ENCODE peak calls at places on chromosomes 6 and 20, in eight cellular contexts. M is spleen, T is testis, E is pancreas, S is breast epithelium, W is DND-41, H is Panc1, X is OCI-LY7. J is an unnamed sample.

GRCh38 chr6:25035451-25036435 is 100.0 kb upstream of the RIPOR2 start:
- DNase-seq in S (no peak), W (peak), M (no peak), E (no peak), X (peak), H (no peak), T (no peak), J (no peak)

GRCh38 chr6:111502154-111502553 is 19.1 kb upstream of the REV3L start:
- DNase-seq in T (no peak), W (no peak), M (no peak), H (no peak), X (no peak), E (no peak), S (no peak), J (no peak)

GRCh38 chr6:9224539-9224938 is 789.2 kb upstream of the SLC35B3 start:
- DNase-seq in X (no peak), M (no peak), T (no peak), W (no peak), H (no peak), S (no peak), E (no peak), J (no peak)

GRCh38 chr6:37624121-37624520 is 73.6 kb downstream of the MDGA1 start:
- DNase-seq in T (no peak), X (no peak), W (no peak), H (no peak), E (no peak), S (no peak), M (no peak), J (no peak)

GRCh38 chr6:26243132-26243531 is 121.9 kb upstream of the BTN3A2 start:
- DNase-seq in S (no peak), H (no peak), W (no peak), X (no peak), M (no peak), E (no peak), T (no peak), J (no peak)

GRCh38 chr6:16352258-16352635 is 113.9 kb downstream of the GMPR start:
- DNase-seq in S (no peak), W (no peak), E (no peak), M (no peak), H (no peak), T (no peak), X (no peak), J (no peak)

GRCh38 chr6:37579444-37580067 is 79.9 kb upstream of the CCDC167 start:
- DNase-seq in X (no peak), E (no peak), H (no peak), S (no peak), M (no peak), W (no peak), T (no peak), J (no peak)

GRCh38 chr6:81753709-81754678 is 1.5 kb upstream of the TENT5A start:
- DNase-seq in S (peak), T (peak), X (no peak), H (no peak), M (peak), W (no peak), E (peak), J (peak)

GRCh38 chr20:15909995-15910394 is 663.3 kb downstream of the KIF16B start:
- DNase-seq in H (no peak), E (no peak), M (no peak), S (no peak), W (no peak), X (no peak), T (no peak), J (no peak)

GRCh38 chr20:58810116-58810878 is 40.4 kb downstream of the GNAS-AS1 start:
- DNase-seq in W (no peak), M (no peak), X (no peak), T (no peak), S (no peak), E (no peak), H (no peak), J (no peak)

DNA sequence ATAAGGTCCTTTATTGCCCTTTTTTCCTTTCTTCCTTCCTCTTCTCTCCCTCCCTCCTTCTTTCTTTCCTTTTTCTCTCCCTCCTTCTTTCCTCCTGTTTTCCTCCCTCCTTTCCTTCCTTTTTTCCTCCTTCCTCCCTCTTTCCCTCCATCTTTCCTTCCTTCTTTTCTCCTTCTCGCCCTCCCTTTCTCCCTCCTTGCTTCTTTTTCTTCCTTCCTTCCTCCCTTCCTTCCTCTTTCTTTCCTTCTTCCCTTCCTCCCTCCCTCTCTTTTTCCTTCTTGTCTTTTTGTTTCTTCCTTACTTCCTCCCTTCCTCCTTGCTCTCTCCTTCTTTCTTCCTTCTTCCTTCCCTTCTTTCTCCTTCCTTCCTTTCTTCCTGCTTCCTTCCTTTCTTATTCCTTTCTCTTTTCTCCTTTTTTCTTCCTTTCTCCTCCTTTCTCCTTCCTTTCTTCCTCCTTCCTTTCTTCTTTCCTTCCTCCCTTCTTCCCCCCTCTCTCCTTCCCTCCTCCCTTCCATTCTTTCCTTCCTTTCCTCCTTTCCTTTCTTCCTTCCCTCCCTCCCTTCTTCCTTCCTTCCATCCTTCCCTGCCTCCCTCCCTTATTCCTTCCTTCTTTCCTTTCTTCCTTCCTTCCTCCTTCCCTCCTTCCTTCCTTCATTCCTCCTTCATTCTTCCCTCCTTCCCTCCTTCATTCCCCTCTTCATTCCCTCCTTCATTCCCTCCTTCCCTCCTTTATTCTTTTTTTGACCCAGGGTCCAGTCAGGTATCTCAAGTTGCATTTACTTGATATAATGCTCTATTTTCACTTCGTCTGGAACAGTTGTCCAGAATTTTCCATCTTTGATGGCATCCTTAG is 11.7 kb upstream of the PHIP start:
- DNase-seq in M (no peak), W (no peak), T (no peak), X (no peak), E (no peak), S (no peak), H (no peak), J (no peak)
- TF ChIP-seq CTCF in M (no peak), W (no peak), T (no peak), X (no peak), E (no peak), S (no peak), H (no peak), J (no peak)

DNA sequence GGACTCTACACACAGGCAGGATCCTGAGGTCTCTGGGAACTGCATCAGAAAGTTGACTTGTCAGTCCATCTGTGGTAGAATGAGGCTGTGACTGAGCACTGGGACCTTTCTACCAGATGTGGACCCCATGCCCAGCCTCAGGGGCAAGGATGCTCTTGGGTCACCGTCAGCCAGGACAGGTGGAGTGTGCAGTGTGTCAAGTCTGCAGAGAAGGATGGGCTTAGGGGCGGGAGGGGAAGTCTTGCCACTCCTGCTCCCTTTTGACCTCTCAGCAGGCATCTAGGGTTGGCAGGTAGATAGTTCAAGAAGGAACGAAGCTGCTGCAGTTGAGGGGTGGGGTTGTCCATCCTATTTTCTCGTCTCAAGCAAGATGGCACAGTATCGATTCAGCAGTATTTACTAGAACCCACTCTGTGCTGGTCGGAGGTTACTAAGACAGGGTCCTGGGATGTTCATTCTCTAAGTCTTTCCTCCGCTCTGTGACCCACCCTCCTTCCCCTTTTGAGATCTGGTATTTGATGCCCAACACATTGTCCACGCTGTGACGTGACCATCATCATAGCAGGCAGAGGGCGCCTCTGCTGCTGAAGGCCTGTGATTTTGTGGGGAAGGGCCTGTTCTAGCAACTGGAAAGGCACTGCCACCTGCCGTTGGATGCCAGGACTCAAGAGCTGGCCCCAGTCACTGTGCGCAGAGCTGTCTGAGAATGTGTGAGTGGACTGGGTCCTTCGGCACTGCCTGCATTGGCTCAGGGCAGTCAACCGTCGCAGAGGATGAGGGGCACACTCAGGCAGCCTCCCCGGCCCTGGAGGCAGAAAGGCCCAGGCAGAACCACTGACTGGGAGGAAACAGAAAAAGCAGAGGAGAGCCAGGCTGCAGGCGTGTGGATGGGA is 23.2 kb downstream of the RBCK1 start:
- DNase-seq in H (peak), E (peak), T (peak), W (peak), X (peak), M (no peak), S (peak), J (no peak)
- TF ChIP-seq CTCF in H (peak), E (peak), T (peak), W (peak), X (peak), M (peak), S (peak), J (peak)

GRCh38 chr20:22106308-22106938 is 401.0 kb downstream of the PAX1 start:
- DNase-seq in S (no peak), H (peak), E (no peak), W (no peak), X (peak), T (peak), M (no peak), J (peak)
- TF ChIP-seq CTCF in S (no peak), H (peak), E (no peak), W (peak), X (peak), T (peak), M (no peak), J (peak)

GRCh38 chr6:31655349-31656237 is at the start of gene APOM:
- DNase-seq in M (no peak), H (no peak), T (no peak), E (no peak), S (no peak), W (no peak), X (no peak), J (no peak)

GRCh38 chr6:31654574-31655348 is 933 bp upstream of the APOM start:
- DNase-seq in T (no peak), W (no peak), S (no peak), M (no peak), X (no peak), H (no peak), E (no peak), J (no peak)

GRCh38 chr6:31657406-31658157 is 1.9 kb downstream of the APOM start:
- DNase-seq in H (no peak), X (no peak), S (no peak), M (no peak), T (no peak), W (no peak), E (no peak), J (no peak)

GRCh38 chr6:31651602-31652191 is 764 bp downstream of the BAG6 start:
- DNase-seq in E (no peak), S (no peak), H (no peak), W (no peak), M (no peak), T (peak), X (no peak), J (peak)

GRCh38 chr6:31652925-31653724 is 664 bp upstream of the BAG6 start:
- DNase-seq in W (peak), S (peak), X (peak), E (peak), T (peak), H (no peak), M (peak), J (peak)
- TF ChIP-seq CTCF in W (peak), S (peak), X (peak), E (no peak), T (no peak), H (no peak), M (no peak), J (no peak)

GRCh38 chr6:154705471-154706113 is 27.6 kb upstream of the SCAF8 start:
- DNase-seq in T (peak), X (peak), E (no peak), S (no peak), H (peak), M (no peak), W (no peak), J (no peak)
- TF ChIP-seq CTCF in T (no peak), X (peak), E (no peak), S (no peak), H (no peak), M (no peak), W (peak), J (no peak)

GRCh38 chr20:23358563-23358906 is 3.4 kb upstream of the GZF1 start:
- DNase-seq in X (no peak), W (no peak), E (no peak), S (no peak), M (no peak), T (peak), H (no peak), J (no peak)

GRCh38 chr20:23358923-23359572 is 2.9 kb upstream of the GZF1 start:
- DNase-seq in W (no peak), M (no peak), X (no peak), S (no peak), T (peak), H (no peak), E (no peak), J (no peak)

GRCh38 chr20:23356203-23356602 is 5.6 kb downstream of the NXT1 start:
- DNase-seq in E (no peak), M (peak), W (no peak), T (peak), S (no peak), H (no peak), X (no peak), J (no peak)

GRCh38 chr20:23361108-23361650 is 803 bp upstream of the GZF1 start:
- DNase-seq in H (no peak), W (no peak), M (no peak), X (no peak), T (peak), E (no peak), S (no peak), J (peak)

DNA sequence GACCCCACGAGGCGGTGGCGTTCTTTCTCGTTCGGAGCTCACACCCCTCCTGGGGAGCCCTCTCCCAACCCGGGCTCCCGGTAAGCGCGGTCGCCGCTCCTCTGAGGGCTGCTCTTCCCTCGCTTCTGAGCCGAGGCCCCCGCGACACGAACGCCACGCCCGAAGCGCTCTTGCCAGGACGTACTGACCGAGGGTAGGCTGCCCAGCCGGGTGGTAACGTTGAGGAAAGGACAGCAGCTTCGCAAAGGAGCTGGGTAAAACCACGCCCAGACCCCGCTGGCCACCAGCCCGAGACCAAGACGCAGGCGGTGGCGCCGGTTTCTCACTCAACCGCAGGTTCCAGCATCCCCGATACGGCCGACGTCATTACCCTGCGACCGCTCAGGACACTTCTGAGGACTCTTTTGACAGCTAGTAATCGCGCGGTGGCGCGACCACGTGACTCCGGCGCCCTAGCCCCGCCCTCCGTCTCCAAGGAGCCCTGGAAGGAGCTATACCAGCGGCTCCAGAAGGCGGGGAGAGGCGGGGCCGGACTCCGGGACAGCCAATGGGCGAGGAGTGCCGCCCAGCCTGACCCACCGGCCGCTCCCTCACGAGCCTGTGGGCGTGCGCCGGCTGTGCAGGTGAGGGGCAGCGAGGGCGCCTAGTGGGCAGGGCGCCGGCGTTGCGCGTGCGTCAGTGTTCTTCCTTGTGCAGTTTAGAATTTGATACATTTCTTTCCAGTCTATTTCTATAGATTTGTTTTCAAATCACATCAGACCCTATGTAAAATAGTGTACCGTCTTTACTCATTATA is 4.0 kb upstream of the GZF1 start:
- DNase-seq in M (peak), H (peak), S (peak), W (peak), E (peak), X (peak), T (peak), J (peak)
- TF ChIP-seq CTCF in M (no peak), H (no peak), S (no peak), W (peak), E (no peak), X (no peak), T (no peak), J (no peak)

DNA sequence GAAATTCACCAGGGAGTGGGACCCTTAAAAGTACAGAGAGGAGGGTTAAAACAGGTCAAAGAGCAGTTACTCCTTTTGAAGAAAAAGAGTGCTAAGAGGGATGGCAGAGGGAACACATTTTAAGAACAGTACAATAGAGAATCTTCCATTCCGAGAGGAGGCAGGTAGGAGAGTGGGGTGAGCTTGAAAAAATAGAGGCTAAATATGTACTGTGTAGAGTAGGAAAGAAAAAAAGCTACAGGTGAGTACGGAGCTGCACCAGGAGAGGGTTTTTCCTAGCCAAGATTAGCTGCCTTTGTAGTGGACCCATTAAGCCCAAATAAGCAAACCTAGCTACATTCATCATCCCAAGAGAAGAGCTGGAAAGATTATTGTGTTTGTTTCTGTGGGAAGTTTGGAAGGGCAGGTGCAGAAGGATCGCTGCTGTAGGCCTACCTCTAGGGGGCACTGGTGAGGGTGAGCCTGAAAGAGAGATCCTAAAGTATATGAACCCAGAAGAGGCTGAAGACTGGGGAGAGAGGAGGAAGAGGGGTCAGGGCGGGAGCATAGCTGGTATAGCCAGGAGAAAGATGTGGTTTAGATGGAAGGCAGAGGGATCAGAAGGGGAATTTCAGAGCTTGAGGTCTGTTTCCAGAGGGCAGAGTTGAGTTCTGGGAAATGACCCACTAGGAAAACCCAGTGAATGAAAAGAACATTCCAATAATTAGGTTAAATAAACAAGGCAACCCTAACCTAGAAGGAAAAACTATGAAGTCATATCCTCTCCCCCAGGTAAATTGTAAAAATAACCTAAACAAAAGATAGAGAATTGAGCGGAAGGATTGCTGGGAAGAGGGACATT is 50.2 kb upstream of the HINT3 start:
- DNase-seq in M (no peak), X (peak), W (peak), T (peak), H (peak), E (peak), S (no peak), J (no peak)
- TF ChIP-seq CTCF in M (peak), X (peak), W (peak), T (peak), H (peak), E (peak), S (peak), J (peak)

J was measured in tibial nerve.